ENCODE peak calls at places on chromosomes 6 and 20, in four cellular contexts. X is iPS DF 6.9; L is stomach; N is CD8-positive, alpha-beta T cell. H is an unnamed sample.

GRCh38 chr6:107344383-107344782 is 115.0 kb downstream of the PDSS2 start:
- DNase-seq in L (no peak), N (no peak), X (no peak), H (no peak)

GRCh38 chr6:45052325-45052724 is 275.8 kb upstream of the RUNX2 start:
- DNase-seq in L (no peak), N (no peak), X (no peak), H (no peak)

GRCh38 chr6:6752129-6752528 is 163.6 kb downstream of the LY86 start:
- DNase-seq in X (no peak), L (no peak), N (no peak), H (no peak)

GRCh38 chr6:68159433-68159832 is 475.6 kb upstream of the ADGRB3 start:
- DNase-seq in X (no peak), N (no peak), L (no peak), H (no peak)

GRCh38 chr6:11912420-11912819 is 99.7 kb upstream of the HIVEP1 start:
- DNase-seq in L (no peak), N (no peak), X (no peak), H (no peak)

GRCh38 chr6:149840345-149841075 is 23.6 kb downstream of the LRP11 start:
- DNase-seq in N (peak), X (no peak), L (peak), H (peak)

GRCh38 chr20:8854566-8854965 is 214.3 kb upstream of the PLCB4 start:
- DNase-seq in N (no peak), L (no peak), X (no peak), H (no peak)

GRCh38 chr6:168937061-168937460 is 316.6 kb downstream of the THBS2 start:
- DNase-seq in X (no peak), L (no peak), N (no peak), H (no peak)

GRCh38 chr6:28258877-28259777 is at the start of gene NKAPL:
- DNase-seq in X (no peak), N (peak), L (peak), H (no peak)

GRCh38 chr6:125001684-125002083 is 39.4 kb downstream of the RNF217 start:
- DNase-seq in X (no peak), N (no peak), L (no peak), H (no peak)

GRCh38 chr6:81834141-81834621 is 81.7 kb upstream of the TENT5A start:
- DNase-seq in L (peak), X (no peak), N (no peak), H (no peak)

GRCh38 chr6:163712569-163712966 is 298.1 kb downstream of the QKI start:
- DNase-seq in X (no peak), L (no peak), N (no peak), H (no peak)

GRCh38 chr6:158854214-158855101 is 35.3 kb upstream of the EZR start:
- DNase-seq in N (no peak), X (no peak), L (no peak), H (no peak)

GRCh38 chr6:53313784-53314382 is 34.9 kb downstream of the ELOVL5 start:
- DNase-seq in X (no peak), N (no peak), L (no peak), H (no peak)

GRCh38 chr20:6841128-6841527 is 73.6 kb downstream of the BMP2 start:
- DNase-seq in X (no peak), N (no peak), L (no peak), H (no peak)

GRCh38 chr6:37021356-37022129 is 16.1 kb downstream of the FGD2 start:
- DNase-seq in N (peak), X (no peak), L (no peak), H (no peak)

GRCh38 chr6:34205466-34205865 is 31.2 kb upstream of the HMGA1 start:
- DNase-seq in N (no peak), L (no peak), X (no peak), H (no peak)

GRCh38 chr6:131763749-131764148 is 44.1 kb upstream of the ENPP1 start:
- DNase-seq in X (no peak), N (no peak), L (no peak), H (no peak)

GRCh38 chr6:30483677-30484279 is 5.5 kb upstream of the HLA-E start:
- DNase-seq in N (no peak), X (no peak), L (no peak), H (no peak)

GRCh38 chr6:71649893-71650292 is 236.5 kb upstream of the RIMS1 start:
- DNase-seq in N (no peak), L (no peak), X (no peak), H (no peak)

GRCh38 chr20:24910461-24910860 is 38.6 kb upstream of the CST7 start:
- DNase-seq in N (no peak), L (no peak), X (no peak), H (no peak)

GRCh38 chr6:148223424-148223842 is 119.2 kb upstream of the SASH1 start:
- DNase-seq in L (no peak), N (no peak), X (no peak), H (no peak)

GRCh38 chr6:166360243-166361079 is 18.1 kb upstream of the SFT2D1 start:
- DNase-seq in X (no peak), L (no peak), N (no peak), H (no peak)

GRCh38 chr20:32509639-32510066 is 75.5 kb downstream of the NOL4L start:
- DNase-seq in X (no peak), N (peak), L (no peak), H (no peak)

GRCh38 chr6:37381579-37381978 is 27.8 kb downstream of the RNF8 start:
- DNase-seq in N (no peak), L (peak), X (peak), H (peak)

GRCh38 chr20:53148764-53149163 is 176.6 kb downstream of the TSHZ2 start:
- DNase-seq in L (no peak), N (no peak), X (no peak), H (no peak)

GRCh38 chr6:141483561-141484061 is 649.1 kb upstream of the GJE1 start:
- DNase-seq in N (peak), L (no peak), X (no peak), H (peak)

GRCh38 chr20:62642666-62643520 is 590 bp downstream of the SLCO4A1 start:
- DNase-seq in X (no peak), L (peak), N (no peak), H (no peak)

GRCh38 chr20:12966468-12967085 is 42.2 kb upstream of the SPTLC3 start:
- DNase-seq in N (no peak), L (no peak), X (no peak), H (no peak)

GRCh38 chr6:111555041-111555440 is 50.6 kb downstream of the TRAF3IP2 start:
- DNase-seq in X (no peak), L (no peak), N (no peak), H (no peak)

GRCh38 chr6:110137924-110138887 is 41.3 kb downstream of the WASF1 start:
- DNase-seq in X (no peak), N (no peak), L (no peak), H (no peak)

GRCh38 chr20:50982372-50982771 is 23.8 kb downstream of the MOCS3 start:
- DNase-seq in L (peak), X (no peak), N (no peak), H (no peak)

GRCh38 chr20:49245921-49246740 is 26.9 kb downstream of the DDX27 start:
- DNase-seq in N (no peak), X (no peak), L (no peak), H (peak)

GRCh38 chr6:138240476-138241245 is 22.4 kb upstream of the PBOV1 start:
- DNase-seq in X (no peak), L (no peak), N (no peak), H (no peak)

GRCh38 chr6:85483861-85484260 is 34.0 kb downstream of the NT5E start:
- DNase-seq in L (no peak), X (no peak), N (no peak), H (no peak)
- H3K27ac ChIP-seq in L (no peak), X (no peak), N (no peak), H (peak)

GRCh38 chr20:11001767-11002540 is 328.2 kb upstream of the JAG1 start:
- DNase-seq in X (no peak), N (no peak), L (no peak), H (peak)
- H3K27ac ChIP-seq in X (no peak), N (no peak), L (no peak), H (no peak)

GRCh38 chr6:38794682-38795081 is 79.6 kb downstream of the DNAH8 start:
- DNase-seq in X (no peak), L (no peak), N (no peak), H (no peak)

GRCh38 chr6:38786486-38786885 is 71.4 kb downstream of the DNAH8 start:
- DNase-seq in X (no peak), L (no peak), N (no peak), H (no peak)

GRCh38 chr6:38784506-38785235 is 69.6 kb downstream of the DNAH8 start:
- DNase-seq in N (no peak), L (no peak), X (no peak), H (no peak)

GRCh38 chr6:38792356-38792755 is 77.2 kb downstream of the DNAH8 start:
- DNase-seq in L (no peak), N (no peak), X (no peak), H (no peak)

DNA sequence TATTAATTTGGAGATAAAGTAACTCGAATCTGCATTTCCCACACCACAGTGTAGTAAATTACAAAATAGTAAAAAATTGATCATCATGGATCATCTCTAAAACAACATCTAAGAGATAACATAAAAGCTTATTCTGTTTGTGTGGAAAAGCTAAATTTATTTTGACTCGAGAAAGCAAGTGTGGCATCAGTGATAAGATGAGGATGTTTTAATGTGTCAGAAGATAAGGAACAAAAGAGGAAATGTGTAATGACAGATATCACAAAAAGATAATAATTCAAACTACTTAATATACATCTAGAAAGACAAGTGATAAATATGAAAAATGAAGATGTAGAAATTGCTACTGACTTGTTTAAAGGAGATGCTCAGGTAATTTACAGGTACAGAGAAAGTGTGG is 74.1 kb downstream of the DNAH8 start:
- DNase-seq in N (no peak), X (no peak), L (no peak), H (no peak)
- H3K27ac ChIP-seq in N (no peak), X (no peak), L (no peak), H (no peak)

GRCh38 chr20:47041500-47041899 is 146.9 kb downstream of the EYA2 start:
- DNase-seq in N (no peak), X (no peak), L (no peak), H (no peak)

GRCh38 chr20:47043076-47043475 is 148.4 kb downstream of the EYA2 start:
- DNase-seq in L (no peak), N (no peak), X (no peak), H (no peak)

GRCh38 chr20:47042464-47042863 is 147.8 kb downstream of the EYA2 start:
- DNase-seq in L (no peak), X (no peak), N (no peak), H (no peak)

GRCh38 chr20:47038581-47039560 is 144.2 kb downstream of the EYA2 start:
- DNase-seq in N (no peak), L (peak), X (no peak), H (no peak)

GRCh38 chr20:47040506-47041125 is 146.0 kb downstream of the EYA2 start:
- DNase-seq in N (no peak), L (no peak), X (no peak), H (no peak)
- H3K27ac ChIP-seq in N (no peak), L (no peak), X (no peak), H (no peak)

GRCh38 chr20:57403216-57403615 is 12.0 kb downstream of the RBM38 start:
- DNase-seq in N (no peak), X (no peak), L (no peak), H (no peak)
- H3K27ac ChIP-seq in N (no peak), X (no peak), L (no peak), H (no peak)

DNA sequence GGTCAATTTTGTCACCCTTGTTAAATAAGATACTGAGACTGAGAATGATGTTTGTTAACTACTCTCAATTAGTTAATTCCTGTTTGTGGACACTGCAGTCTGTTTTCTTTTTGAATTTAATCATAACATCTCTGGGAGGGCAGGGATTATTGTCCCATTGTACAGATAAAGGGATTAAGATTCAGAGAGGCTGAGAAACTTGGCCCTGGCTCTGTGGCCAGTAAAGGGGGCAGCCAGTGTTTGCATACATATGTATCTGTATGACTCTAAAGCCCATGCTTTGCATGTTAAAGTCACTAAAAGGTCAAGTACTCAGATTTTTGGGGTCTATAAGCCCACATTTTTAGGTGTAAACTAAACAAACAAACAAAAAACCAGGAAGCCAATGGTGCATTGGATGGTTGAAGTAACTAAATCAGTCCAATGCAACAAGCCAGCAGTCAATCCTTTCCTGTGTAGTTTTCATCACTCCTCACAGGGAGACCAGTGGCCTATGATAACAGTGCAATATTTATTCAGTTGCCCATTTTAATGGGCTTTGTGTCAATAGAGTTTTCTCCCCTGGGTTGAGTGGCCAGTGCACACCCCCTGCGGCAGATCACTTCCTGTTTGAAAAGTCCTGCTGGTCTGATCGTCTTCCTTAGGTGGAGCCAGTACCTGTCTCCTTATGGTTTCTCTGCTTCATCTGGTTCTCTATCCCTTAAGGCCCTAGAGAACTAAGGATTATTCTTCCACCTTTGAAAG is 106.7 kb downstream of the SLX4IP start:
- DNase-seq in N (no peak), X (no peak), L (no peak), H (no peak)
- H3K27ac ChIP-seq in N (no peak), X (no peak), L (no peak), H (no peak)

GRCh38 chr6:151285121-151285520 is 45.4 kb downstream of the AKAP12 start:
- DNase-seq in N (no peak), X (no peak), L (no peak), H (no peak)
- H3K27ac ChIP-seq in N (no peak), X (no peak), L (no peak), H (no peak)

H was measured in Panc1.